ENCODE peak calls at places on chromosomes 11 and 22, in seven cellular contexts. J is right cardiac atrium; L is CD4-positive, alpha-beta memory T cell; H is activated CD8-positive, alpha-beta memory T cell treated with anti-CD3 and anti-CD28 coated beads for 48 hours; U is T follicular helper cell; C is endothelial cell of umbilical vein; X is mucosa of gallbladder. D is an unnamed sample.

GRCh38 chr11:11461473-11461872 is 108.4 kb upstream of the CSNK2A3 start:
- DNase-seq in J (peak), L (no peak), H (no peak), U (no peak), C (no peak), X (no peak), D (no peak)

GRCh38 chr11:134126197-134126822 is 57.4 kb downstream of the JAM3 start:
- DNase-seq in J (no peak), L (no peak), H (no peak), U (no peak), C (peak), X (no peak), D (no peak)

GRCh38 chr22:43945632-43946390 is 9.4 kb upstream of the SAMM50 start:
- DNase-seq in J (peak), L (peak), H (peak), U (peak), C (peak), X (peak), D (peak)

GRCh38 chr11:33701831-33702230 is 1.2 kb upstream of the C11orf91 start:
- DNase-seq in J (no peak), L (no peak), H (no peak), U (no peak), C (peak), X (peak), D (no peak)

GRCh38 chr22:43996981-43997265 is 27.2 kb upstream of the PARVB start:
- DNase-seq in J (no peak), L (no peak), H (no peak), U (no peak), C (no peak), X (no peak), D (no peak)

GRCh38 chr11:35235944-35236666 is 97.1 kb downstream of the CD44 start:
- DNase-seq in J (no peak), L (peak), H (no peak), U (peak), C (no peak), X (peak), D (peak)

GRCh38 chr22:38316340-38317236 is 645 bp downstream of the CSNK1E start:
- DNase-seq in J (peak), L (peak), H (no peak), U (peak), C (peak), X (peak), D (peak)

GRCh38 chr11:73197348-73197747 is 20.7 kb upstream of the P2RY2 start:
- DNase-seq in J (no peak), L (no peak), H (no peak), U (no peak), C (no peak), X (no peak), D (peak)